ENCODE peak calls at places on chromosome 11, in five cellular contexts. One of them, this sample, is unnamed.

GRCh38 chr11:113184498-113184897 is 129.9 kb upstream of the TTC12 start:
- DNase-seq in cardiac fibroblast: peak; percentile 83
- DNase-seq in choroid plexus epithelial cell: peak; percentile 98
- DNase-seq in activated T-helper 1 cell treated with Interleukin-2 at 50 U/mL for 16 hours: no peak
- DNase-seq in CMK: no peak
- DNase-seq in this sample: no peak

GRCh38 chr11:76824083-76824939 is 36.4 kb upstream of the ACER3 start:
- DNase-seq in cardiac fibroblast: peak; percentile 67
- DNase-seq in choroid plexus epithelial cell: no peak
- DNase-seq in activated T-helper 1 cell treated with Interleukin-2 at 50 U/mL for 16 hours: no peak
- DNase-seq in CMK: peak; percentile 74
- DNase-seq in this sample: no peak

GRCh38 chr11:9625728-9626127 is 38.1 kb upstream of the SWAP70 start:
- DNase-seq in cardiac fibroblast: no peak
- DNase-seq in choroid plexus epithelial cell: no peak
- DNase-seq in activated T-helper 1 cell treated with Interleukin-2 at 50 U/mL for 16 hours: no peak
- DNase-seq in CMK: no peak
- DNase-seq in this sample: no peak

GRCh38 chr11:127345819-127346459 is 345.4 kb upstream of the KIRREL3 start:
- DNase-seq in cardiac fibroblast: peak; percentile 27
- DNase-seq in choroid plexus epithelial cell: peak; percentile 20
- DNase-seq in activated T-helper 1 cell treated with Interleukin-2 at 50 U/mL for 16 hours: no peak
- DNase-seq in CMK: no peak
- DNase-seq in this sample: no peak

GRCh38 chr11:77081976-77082836 is 15.4 kb downstream of the CAPN5 start:
- DNase-seq in cardiac fibroblast: no peak
- DNase-seq in choroid plexus epithelial cell: no peak
- DNase-seq in activated T-helper 1 cell treated with Interleukin-2 at 50 U/mL for 16 hours: no peak
- DNase-seq in CMK: no peak
- DNase-seq in this sample: no peak

GRCh38 chr11:46391186-46391577 is 394 bp downstream of the CHRM4 start:
- DNase-seq in cardiac fibroblast: no peak
- DNase-seq in choroid plexus epithelial cell: no peak
- DNase-seq in activated T-helper 1 cell treated with Interleukin-2 at 50 U/mL for 16 hours: no peak
- DNase-seq in CMK: no peak
- DNase-seq in this sample: no peak

GRCh38 chr11:65445604-65446445 is 23.2 kb downstream of the NEAT1 start:
- DNase-seq in cardiac fibroblast: peak; percentile 83
- DNase-seq in choroid plexus epithelial cell: peak; percentile 81
- DNase-seq in activated T-helper 1 cell treated with Interleukin-2 at 50 U/mL for 16 hours: no peak
- DNase-seq in CMK: no peak
- DNase-seq in this sample: no peak

GRCh38 chr11:132718711-132719641 is 813.3 kb downstream of the OPCML start:
- DNase-seq in cardiac fibroblast: peak; percentile 42
- DNase-seq in choroid plexus epithelial cell: peak; percentile 24
- DNase-seq in activated T-helper 1 cell treated with Interleukin-2 at 50 U/mL for 16 hours: peak; percentile 7
- DNase-seq in CMK: peak; percentile 14
- DNase-seq in this sample: no peak

GRCh38 chr11:125286486-125286885 is 121.9 kb downstream of the PKNOX2 start:
- DNase-seq in cardiac fibroblast: no peak
- DNase-seq in choroid plexus epithelial cell: no peak
- DNase-seq in activated T-helper 1 cell treated with Interleukin-2 at 50 U/mL for 16 hours: no peak
- DNase-seq in CMK: no peak
- DNase-seq in this sample: no peak

GRCh38 chr11:57424802-57425564 is 1.9 kb downstream of the SLC43A3 start:
- DNase-seq in cardiac fibroblast: peak; percentile 94
- DNase-seq in choroid plexus epithelial cell: peak; percentile 97
- DNase-seq in activated T-helper 1 cell treated with Interleukin-2 at 50 U/mL for 16 hours: peak; percentile 67
- DNase-seq in CMK: peak; percentile 73
- DNase-seq in this sample: peak; percentile 95

GRCh38 chr11:47154738-47155570 is 21.7 kb downstream of the ARFGAP2 start:
- DNase-seq in cardiac fibroblast: no peak
- DNase-seq in choroid plexus epithelial cell: no peak
- DNase-seq in activated T-helper 1 cell treated with Interleukin-2 at 50 U/mL for 16 hours: no peak
- DNase-seq in CMK: no peak
- DNase-seq in this sample: no peak

GRCh38 chr11:7278314-7278917 is 26.7 kb downstream of the SYT9 start:
- DNase-seq in cardiac fibroblast: peak; percentile 58
- DNase-seq in choroid plexus epithelial cell: peak; percentile 69
- DNase-seq in activated T-helper 1 cell treated with Interleukin-2 at 50 U/mL for 16 hours: no peak
- DNase-seq in CMK: peak; percentile 7
- DNase-seq in this sample: no peak

GRCh38 chr11:35914824-35915223 is 29.0 kb upstream of the LDLRAD3 start:
- DNase-seq in cardiac fibroblast: peak; percentile 19
- DNase-seq in choroid plexus epithelial cell: no peak
- DNase-seq in activated T-helper 1 cell treated with Interleukin-2 at 50 U/mL for 16 hours: no peak
- DNase-seq in CMK: no peak
- DNase-seq in this sample: no peak

GRCh38 chr11:64296830-64297721 is 3.1 kb upstream of the CATSPERZ start:
- DNase-seq in cardiac fibroblast: no peak
- DNase-seq in choroid plexus epithelial cell: no peak
- DNase-seq in activated T-helper 1 cell treated with Interleukin-2 at 50 U/mL for 16 hours: no peak
- DNase-seq in CMK: no peak
- DNase-seq in this sample: no peak

GRCh38 chr11:6655020-6655789 is 404 bp downstream of the DCHS1 start:
- DNase-seq in cardiac fibroblast: no peak
- DNase-seq in choroid plexus epithelial cell: no peak
- DNase-seq in activated T-helper 1 cell treated with Interleukin-2 at 50 U/mL for 16 hours: no peak
- DNase-seq in CMK: no peak
- DNase-seq in this sample: no peak

GRCh38 chr11:130631119-130631518 is 182.7 kb downstream of the ADAMTS15 start:
- DNase-seq in cardiac fibroblast: peak; percentile 57
- DNase-seq in choroid plexus epithelial cell: peak; percentile 89
- DNase-seq in activated T-helper 1 cell treated with Interleukin-2 at 50 U/mL for 16 hours: no peak
- DNase-seq in CMK: no peak
- DNase-seq in this sample: no peak

GRCh38 chr11:105862736-105863367 is 159.2 kb downstream of the MSANTD4 start:
- DNase-seq in cardiac fibroblast: peak; percentile 67
- DNase-seq in choroid plexus epithelial cell: peak; percentile 80
- DNase-seq in activated T-helper 1 cell treated with Interleukin-2 at 50 U/mL for 16 hours: no peak
- DNase-seq in CMK: no peak
- DNase-seq in this sample: no peak

GRCh38 chr11:115552151-115552550 is 47.9 kb upstream of the CADM1 start:
- DNase-seq in cardiac fibroblast: no peak
- DNase-seq in choroid plexus epithelial cell: no peak
- DNase-seq in activated T-helper 1 cell treated with Interleukin-2 at 50 U/mL for 16 hours: no peak
- DNase-seq in CMK: no peak
- DNase-seq in this sample: no peak

GRCh38 chr11:86848132-86848531 is 47.8 kb downstream of the PRSS23 start:
- DNase-seq in cardiac fibroblast: no peak
- DNase-seq in choroid plexus epithelial cell: no peak
- DNase-seq in activated T-helper 1 cell treated with Interleukin-2 at 50 U/mL for 16 hours: no peak
- DNase-seq in CMK: no peak
- DNase-seq in this sample: no peak

GRCh38 chr11:43920598-43921419 is 21.6 kb upstream of the C11orf96 start:
- DNase-seq in cardiac fibroblast: peak; percentile 100
- DNase-seq in choroid plexus epithelial cell: peak; percentile 100
- DNase-seq in activated T-helper 1 cell treated with Interleukin-2 at 50 U/mL for 16 hours: no peak
- DNase-seq in CMK: no peak
- DNase-seq in this sample: no peak

This sample was measured in GM12878.